ENCODE peak calls at places on chromosomes 1 and 21, in six cellular contexts. R, C, G, P, J and Y are unnamed samples.

GRCh38 chr1:247331172-247331525 is 518 bp downstream of the ZNF496 start:
- DNase-seq in G (peak; percentile 87), R (peak; percentile 86), J (peak; percentile 84), C (peak; percentile 77), P (peak; percentile 34), Y (peak; percentile 81)

GRCh38 chr1:119768778-119769177 is at the start of gene HMGCS2:
- DNase-seq in G (no peak), P (no peak), C (no peak), J (no peak), R (no peak), Y (no peak)

GRCh38 chr1:14808768-14809167 is 210.3 kb downstream of the KAZN start:
- DNase-seq in G (no peak), R (no peak), C (no peak), P (no peak), J (no peak), Y (no peak)

GRCh38 chr1:150268342-150268705 is 492 bp downstream of the APH1A start:
- DNase-seq in C (no peak), R (peak; percentile 46), G (peak; percentile 45), J (no peak), P (no peak), Y (peak; percentile 67)

GRCh38 chr1:206112600-206113301 is 4.4 kb downstream of the AVPR1B start:
- DNase-seq in P (no peak), G (no peak), C (no peak), R (no peak), J (no peak), Y (no peak)

GRCh38 chr1:34405266-34405959 is 228.7 kb downstream of the C1orf94 start:
- DNase-seq in P (no peak), R (no peak), J (no peak), C (no peak), G (no peak), Y (no peak)

GRCh38 chr1:155978973-155979429 is 654 bp upstream of the ARHGEF2 start:
- DNase-seq in C (no peak), R (peak; percentile 61), J (peak; percentile 56), G (peak; percentile 43), P (no peak), Y (no peak)

GRCh38 chr1:85295006-85295431 is 18.6 kb upstream of the BCL10 start:
- DNase-seq in G (no peak), R (no peak), J (no peak), C (no peak), P (peak; percentile 59), Y (no peak)

GRCh38 chr1:12543747-12544146 is 74.3 kb downstream of the DHRS3 start:
- DNase-seq in P (no peak), G (no peak), R (no peak), C (no peak), J (no peak), Y (no peak)

GRCh38 chr1:111199881-111200801 is at the start of gene DENND2D:
- DNase-seq in P (no peak), C (no peak), R (no peak), G (peak; percentile 86), J (no peak), Y (no peak)

GRCh38 chr1:113534130-113534817 is 144.0 kb downstream of the MAGI3 start:
- DNase-seq in J (no peak), P (no peak), C (no peak), R (peak; percentile 63), G (peak; percentile 68), Y (no peak)

GRCh38 chr1:31102501-31102950 is 37.0 kb upstream of the PUM1 start:
- DNase-seq in C (no peak), P (no peak), G (no peak), J (no peak), R (peak; percentile 97), Y (no peak)

GRCh38 chr1:6448749-6449631 is 17.0 kb downstream of the TNFRSF25 start:
- DNase-seq in G (no peak), J (no peak), R (peak; percentile 18), P (no peak), C (peak; percentile 75), Y (no peak)
- H3K4me3 ChIP-seq in G (no peak overlapping the region), J (no peak overlapping the region), R (no peak overlapping the region), P (peak overlapping the region; percentile 59), C (peak overlapping the region; percentile 70), Y (no peak overlapping the region)

GRCh38 chr1:192543445-192543844 is 32.1 kb upstream of the RGS1 start:
- DNase-seq in G (no peak), R (no peak), C (no peak), J (no peak), P (no peak), Y (no peak)
- H3K4me1 ChIP-seq in G (no peaks in the 10 kb centered on the region), R (no peaks in the 10 kb centered on the region), C (peaks cover 16% of the 10 kb centered on the region), J (no peaks in the 10 kb centered on the region), P (peaks cover 14% of the 10 kb centered on the region), Y (no peaks in the 10 kb centered on the region)

GRCh38 chr1:23684415-23684814 is 7.2 kb upstream of the RPL11 start:
- DNase-seq in C (no peak), P (no peak), R (no peak), G (no peak), J (no peak), Y (no peak)

GRCh38 chr1:23679815-23680214 is 11.8 kb upstream of the RPL11 start:
- DNase-seq in R (no peak), J (no peak), G (no peak), C (no peak), P (no peak), Y (no peak)

DNA sequence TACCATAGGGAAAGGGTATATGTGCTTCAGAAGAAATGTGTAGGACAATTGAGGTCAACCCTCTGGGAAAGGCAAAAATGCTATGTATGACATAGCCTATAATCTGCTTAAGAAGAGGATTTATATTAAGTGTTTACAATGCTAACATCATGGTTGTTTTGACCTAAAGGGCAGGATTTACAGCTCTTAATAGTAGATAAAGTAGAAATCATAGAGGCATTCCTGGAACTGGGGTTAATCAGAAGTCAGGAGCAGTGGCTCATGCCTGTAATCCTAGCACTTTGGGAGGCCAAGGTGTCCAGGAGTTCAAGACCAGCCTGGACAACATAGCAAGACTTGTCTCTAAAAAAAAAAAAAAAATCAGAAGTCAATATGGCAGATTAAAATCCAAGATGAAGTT is 8.7 kb upstream of the RPL11 start:
- DNase-seq in G (no peak), P (no peak), C (no peak), R (no peak), J (no peak), Y (no peak)
- H3K27me3 ChIP-seq in G (no peaks in the 10 kb centered on the region), P (peaks cover 16% of the 10 kb centered on the region), C (no peaks in the 10 kb centered on the region), R (peaks cover 43% of the 10 kb centered on the region), J (no peaks in the 10 kb centered on the region), Y (peaks cover 1% of the 10 kb centered on the region)

GRCh38 chr1:245650441-245650840 is 495.7 kb downstream of the KIF26B start:
- DNase-seq in R (no peak), P (no peak), J (no peak), C (no peak), G (peak; percentile 83), Y (no peak)

GRCh38 chr1:245652660-245653427 is 498.1 kb downstream of the KIF26B start:
- DNase-seq in J (no peak), P (no peak), G (no peak), C (no peak), R (no peak), Y (no peak)

GRCh38 chr1:245645406-245645805 is 490.6 kb downstream of the KIF26B start:
- DNase-seq in P (no peak), J (no peak), G (no peak), R (no peak), C (no peak), Y (no peak)

GRCh38 chr1:245645894-245646293 is 491.1 kb downstream of the KIF26B start:
- DNase-seq in J (no peak), C (no peak), G (no peak), R (no peak), P (no peak), Y (no peak)

GRCh38 chr1:245648749-245649517 is 494.1 kb downstream of the KIF26B start:
- DNase-seq in C (peak; percentile 43), G (no peak), P (no peak), J (no peak), R (no peak), Y (no peak)
- H3K4me3 ChIP-seq in C (no peak overlapping the region), G (no peak overlapping the region), P (no peak overlapping the region), J (no peak overlapping the region), R (no peak overlapping the region), Y (no peak overlapping the region)

GRCh38 chr1:203034422-203035110 is 8.3 kb downstream of the PPFIA4 start:
- DNase-seq in G (no peak), P (no peak), J (no peak), R (no peak), C (no peak), Y (no peak)

GRCh38 chr1:203035111-203036000 is 9.1 kb downstream of the PPFIA4 start:
- DNase-seq in C (peak; percentile 41), J (no peak), P (no peak), R (no peak), G (no peak), Y (peak; percentile 59)

GRCh38 chr1:203031467-203031866 is 5.2 kb downstream of the PPFIA4 start:
- DNase-seq in G (peak; percentile 44), R (no peak), C (no peak), J (no peak), P (no peak), Y (no peak)

GRCh38 chr1:203033917-203034316 is 7.6 kb downstream of the PPFIA4 start:
- DNase-seq in R (no peak), P (no peak), C (no peak), J (no peak), G (no peak), Y (no peak)

DNA sequence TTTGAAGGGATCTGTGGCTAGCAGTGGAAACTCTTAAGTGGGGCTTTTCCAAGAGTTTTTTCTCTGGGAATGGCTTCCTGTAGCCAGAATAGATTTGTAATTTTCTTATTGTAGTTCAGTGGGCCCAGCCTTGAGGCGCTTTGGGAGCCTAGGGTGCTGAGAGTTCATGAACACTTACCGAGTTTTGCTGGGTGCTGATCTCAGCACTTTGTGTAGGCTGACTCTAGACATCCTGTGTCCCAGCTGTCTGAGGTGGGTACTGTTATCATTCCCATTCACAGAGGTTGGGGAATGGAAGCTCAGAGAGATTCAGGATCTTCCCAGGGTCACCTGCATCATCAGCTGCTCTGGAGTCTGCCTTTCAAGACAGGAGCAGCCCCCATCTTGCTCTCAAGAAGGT is 7.0 kb downstream of the PPFIA4 start:
- DNase-seq in P (no peak), J (no peak), G (no peak), C (no peak), R (no peak), Y (no peak)
- H3K4me1 ChIP-seq in P (no peaks in the 10 kb centered on the region), J (no peaks in the 10 kb centered on the region), G (no peaks in the 10 kb centered on the region), C (peaks cover 11% of the 10 kb centered on the region), R (peaks cover 14% of the 10 kb centered on the region), Y (peaks cover 73% of the 10 kb centered on the region)

DNA sequence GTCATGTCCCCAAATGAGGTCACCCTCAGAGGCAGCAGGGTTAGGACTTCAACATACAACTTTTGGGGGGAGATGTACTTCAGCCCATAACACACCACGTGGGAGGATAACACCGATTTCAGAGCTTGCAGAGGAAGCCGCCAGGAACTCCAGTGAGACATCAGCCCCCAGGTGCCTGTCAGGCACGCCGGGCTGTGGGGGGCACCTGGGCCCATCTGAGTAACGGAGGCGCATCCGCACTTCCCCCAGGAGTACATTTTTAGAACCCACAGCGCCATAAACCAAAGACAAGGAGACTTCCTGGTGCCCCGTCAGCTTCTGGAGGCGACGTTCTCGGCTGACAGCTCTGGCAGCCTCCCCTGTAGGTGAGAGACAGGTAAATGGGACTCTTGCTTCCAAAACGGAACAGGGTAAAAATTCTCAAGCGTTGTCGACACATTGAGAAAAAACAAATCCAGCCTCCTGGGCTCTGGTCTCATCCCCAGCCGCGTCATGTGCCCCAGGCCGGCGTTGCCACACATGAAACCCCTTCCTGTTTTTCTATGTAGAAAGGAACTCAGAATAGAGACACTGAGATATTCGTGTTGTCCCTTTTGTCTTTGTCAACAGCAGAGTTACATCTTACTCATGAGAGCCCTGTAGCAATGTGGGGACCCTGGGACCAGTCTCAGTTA is 93.3 kb downstream of the PDE9A start:
- DNase-seq in G (peak; percentile 21), C (no peak), R (no peak), P (no peak), J (no peak), Y (no peak)
- H3K27me3 ChIP-seq in G (no peaks in the 10 kb centered on the region), C (no peaks in the 10 kb centered on the region), R (peaks cover 18% of the 10 kb centered on the region), P (no peaks in the 10 kb centered on the region), J (no peaks in the 10 kb centered on the region), Y (no peaks in the 10 kb centered on the region)